ENCODE peak calls at places on chromosomes 2 and 18, in ten cellular contexts. R is GM23338, Z is adrenal gland, Y is brain microvascular endothelial cell, V is right lobe of liver, A is spleen, E is ascending aorta, T is gastrocnemius medialis, I is A549, Q is IMR-90. B is an unnamed sample.

GRCh38 chr2:207676827-207677354 is 34.5 kb upstream of the CCNYL1 start:
- DNase-seq in R (no peak), Z (peak; percentile 62), Y (peak; percentile 84), V (no peak), A (no peak), E (no peak), T (no peak), I (peak; percentile 40), Q (peak; percentile 91), B (no peak)

GRCh38 chr18:80245781-80246655 is 1.3 kb downstream of the PARD6G start:
- DNase-seq in R (peak; percentile 77), Z (no peak), Y (no peak), V (no peak), A (no peak), E (no peak), T (no peak), I (no peak), Q (no peak), B (peak; percentile 69)

GRCh38 chr18:30999186-30999585 is 43.4 kb downstream of the DSC3 start:
- DNase-seq in R (no peak), Z (no peak), Y (no peak), V (no peak), A (no peak), E (no peak), T (no peak), I (no peak), Q (no peak), B (no peak)

GRCh38 chr2:95278637-95279225 is 4.5 kb downstream of the PROM2 start:
- DNase-seq in R (no peak), Z (no peak), Y (no peak), V (no peak), A (peak; percentile 68), E (no peak), T (no peak), I (no peak), Q (no peak), B (no peak)

GRCh38 chr2:65045651-65046050 is 10.6 kb upstream of the CEP68 start:
- DNase-seq in R (peak; percentile 55), Z (no peak), Y (peak; percentile 41), V (no peak), A (no peak), E (no peak), T (no peak), I (no peak), Q (peak; percentile 30), B (no peak)

GRCh38 chr18:8601277-8602032 is 7.8 kb upstream of the RAB12 start:
- DNase-seq in R (no peak), Z (no peak), Y (no peak), V (no peak), A (no peak), E (no peak), T (no peak), I (no peak), Q (no peak), B (no peak)

GRCh38 chr2:190705280-190705679 is 56.4 kb downstream of the NAB1 start:
- DNase-seq in R (no peak), Z (no peak), Y (no peak), V (no peak), A (no peak), E (no peak), T (no peak), I (no peak), Q (no peak), B (no peak)

GRCh38 chr2:19231625-19232024 is 126.8 kb downstream of the OSR1 start:
- DNase-seq in R (no peak), Z (no peak), Y (no peak), V (no peak), A (no peak), E (no peak), T (no peak), I (no peak), Q (no peak), B (no peak)

GRCh38 chr2:207073791-207074678 is 91.7 kb downstream of the KLF7 start:
- DNase-seq in R (peak; percentile 47), Z (peak; percentile 20), Y (no peak), V (peak; percentile 28), A (no peak), E (no peak), T (no peak), I (no peak), Q (peak; percentile 12), B (no peak)

DNA sequence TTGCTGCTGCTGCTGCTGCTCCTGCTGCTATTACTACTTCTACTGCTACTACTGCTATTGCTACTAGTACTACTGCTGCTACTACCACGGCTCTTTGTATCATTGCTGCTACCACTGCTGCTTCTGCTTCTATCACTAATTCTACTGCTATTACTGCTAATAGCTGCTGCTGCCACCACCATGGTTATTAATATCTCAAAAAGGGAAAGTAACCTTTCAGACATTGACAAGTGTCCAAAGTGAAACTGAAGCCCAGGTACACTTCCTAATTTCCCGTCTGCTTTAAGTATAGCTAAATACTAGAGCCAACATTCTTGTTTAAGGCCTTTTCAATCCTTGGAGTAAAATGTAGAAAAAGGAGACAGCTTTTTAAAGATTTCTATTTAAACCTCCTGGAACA is 45.4 kb upstream of the EHBP1 start:
- DNase-seq in R (no peak), Z (no peak), Y (no peak), V (no peak), A (no peak), E (no peak), T (no peak), I (no peak), Q (no peak), B (no peak)
- H3K4me3 ChIP-seq in R (no peak overlapping the region), Z (no peak overlapping the region), Y (no peak overlapping the region), V (no peak overlapping the region), A (peak overlapping the region; percentile 12), E (peak overlapping the region; percentile 12), T (no peak overlapping the region), I (no peak overlapping the region), Q (no peak overlapping the region), B (peak overlapping the region; percentile 53)

DNA sequence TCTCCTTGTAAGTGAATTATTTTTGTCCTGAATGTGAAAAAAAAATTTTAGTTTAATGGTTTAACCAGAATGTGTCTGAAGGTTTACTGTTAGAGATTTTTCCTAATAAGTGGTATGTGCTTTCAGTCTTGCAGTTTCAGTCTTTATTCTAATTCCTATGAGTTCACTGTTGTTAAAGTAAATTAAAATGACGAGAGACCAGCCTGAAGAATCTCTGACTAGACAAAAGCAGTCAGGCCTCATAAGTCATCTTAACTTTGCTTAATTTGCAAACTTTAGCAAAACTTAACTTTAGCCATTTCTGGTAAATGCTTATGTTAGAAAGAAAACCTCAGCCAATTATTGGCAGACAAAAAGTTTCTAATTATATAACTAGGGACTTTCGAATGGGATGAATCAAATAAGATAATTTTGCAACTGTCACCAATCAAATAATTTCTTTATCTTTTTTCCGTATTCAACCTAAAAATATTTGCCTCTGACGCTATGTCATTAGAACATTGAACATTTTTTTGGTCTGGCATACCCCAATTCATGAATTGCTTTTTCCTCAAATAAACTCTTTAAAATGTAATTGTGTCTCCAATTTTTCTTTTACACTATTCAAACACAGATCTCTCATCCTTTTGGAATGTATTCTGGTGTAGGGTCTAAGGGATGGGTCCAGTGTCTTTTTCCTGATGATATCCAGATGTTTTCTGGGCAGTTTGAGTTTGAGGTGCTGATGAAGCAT is 70.6 kb downstream of the ACAA2 start:
- DNase-seq in R (no peak), Z (no peak), Y (no peak), V (no peak), A (no peak), E (no peak), T (no peak), I (no peak), Q (no peak), B (no peak)
- H3K27ac ChIP-seq in R (no peak overlapping the region), Z (no peak overlapping the region), Y (no peak overlapping the region), V (no peak overlapping the region), A (no peak overlapping the region), E (no peak overlapping the region), T (no peak overlapping the region), I (no peak overlapping the region), Q (no peak overlapping the region), B (no peak overlapping the region)

GRCh38 chr2:20423376-20423775 is 23.5 kb upstream of the RHOB start:
- DNase-seq in R (no peak), Z (no peak), Y (no peak), V (no peak), A (no peak), E (no peak), T (no peak), I (no peak), Q (no peak), B (no peak)
- TF ChIP-seq CTCF in R (no peak), Z (no peak), Y (no peak), V (no peak), A (no peak), E (no peak), T (no peak), I (no peak), Q (no peak), B (no peak)

GRCh38 chr2:226213717-226214116 is 585.9 kb downstream of the IRS1 start:
- DNase-seq in R (no peak), Z (no peak), Y (peak; percentile 56), V (no peak), A (no peak), E (no peak), T (no peak), I (no peak), Q (peak; percentile 88), B (no peak)
- H3K4me3 ChIP-seq in R (no peak overlapping the region), Z (no peak overlapping the region), Y (no peak overlapping the region), V (no peak overlapping the region), A (no peak overlapping the region), E (no peak overlapping the region), T (no peak overlapping the region), I (no peak overlapping the region), Q (no peak overlapping the region), B (no peak overlapping the region)

DNA sequence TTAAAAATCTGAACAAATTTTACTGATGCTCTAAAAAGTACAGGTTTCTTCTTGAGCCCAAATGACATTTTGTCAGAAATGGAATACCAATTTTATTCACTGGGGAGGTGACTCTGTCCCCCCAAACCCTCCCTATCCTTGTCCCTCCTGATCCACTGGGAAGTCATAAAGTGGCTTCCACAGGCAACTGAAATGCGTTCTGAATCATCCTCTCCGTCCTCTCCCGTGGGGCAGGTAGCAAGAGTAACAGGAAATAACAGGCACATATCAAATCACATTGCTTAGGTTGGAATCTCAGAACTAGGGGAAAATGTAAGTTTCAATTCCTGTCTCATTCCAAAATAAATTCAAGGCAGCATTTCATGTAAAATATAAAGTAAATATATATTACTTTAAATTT is 44.5 kb downstream of the MYL12B start:
- DNase-seq in R (no peak), Z (no peak), Y (no peak), V (no peak), A (no peak), E (no peak), T (no peak), I (no peak), Q (no peak), B (no peak)
- H3K27ac ChIP-seq in R (no peak overlapping the region), Z (no peak overlapping the region), Y (peak overlapping the region; percentile 91), V (no peak overlapping the region), A (no peak overlapping the region), E (no peak overlapping the region), T (no peak overlapping the region), I (no peak overlapping the region), Q (no peak overlapping the region), B (no peak overlapping the region)

GRCh38 chr2:219881851-219882250 is 254.4 kb downstream of the SLC4A3 start:
- DNase-seq in R (no peak), Z (no peak), Y (no peak), V (no peak), A (no peak), E (no peak), T (no peak), I (no peak), Q (no peak), B (no peak)

GRCh38 chr2:219887870-219888269 is 260.4 kb downstream of the SLC4A3 start:
- DNase-seq in R (no peak), Z (no peak), Y (no peak), V (no peak), A (no peak), E (no peak), T (no peak), I (no peak), Q (no peak), B (no peak)

GRCh38 chr2:219886615-219887014 is 259.2 kb downstream of the SLC4A3 start:
- DNase-seq in R (peak; percentile 50), Z (no peak), Y (no peak), V (no peak), A (no peak), E (no peak), T (no peak), I (peak; percentile 3), Q (peak; percentile 22), B (no peak)
- TF ChIP-seq CTCF in R (peak; percentile 43), Z (no peak), Y (peak; percentile 25), V (no peak), A (no peak), E (no peak), T (no peak), I (peak; percentile 18), Q (peak; percentile 30), B (no peak)